ENCODE peak calls at places on chromosomes 11 and 22, in six cellular contexts. One of them, this sample, is unnamed.

GRCh38 chr22:19886605-19887250 is 32.1 kb upstream of the GNB1L start:
- DNase-seq in OCI-LY7: peak; percentile 90
- DNase-seq in osteocyte: no peak
- DNase-seq in epithelial cell of esophagus: peak; percentile 83
- DNase-seq in WTC11: peak; percentile 9
- DNase-seq in right lobe of liver: no peak
- DNase-seq in this sample: no peak

GRCh38 chr11:72975778-72976520 is 161.7 kb downstream of the ATG16L2 start:
- DNase-seq in WTC11: no peak
- DNase-seq in OCI-LY7: no peak
- DNase-seq in osteocyte: no peak
- DNase-seq in right lobe of liver: no peak
- DNase-seq in epithelial cell of esophagus: peak; percentile 78
- DNase-seq in this sample: no peak

GRCh38 chr11:125343732-125344131 is 152.3 kb downstream of the FEZ1 start:
- DNase-seq in osteocyte: no peak
- DNase-seq in epithelial cell of esophagus: peak; percentile 24
- DNase-seq in WTC11: no peak
- DNase-seq in OCI-LY7: no peak
- DNase-seq in right lobe of liver: no peak
- DNase-seq in this sample: no peak

GRCh38 chr11:22711880-22712279 is 45.5 kb downstream of the GAS2 start:
- DNase-seq in osteocyte: no peak
- DNase-seq in right lobe of liver: no peak
- DNase-seq in OCI-LY7: no peak
- DNase-seq in WTC11: no peak
- DNase-seq in epithelial cell of esophagus: peak; percentile 68
- DNase-seq in this sample: no peak

GRCh38 chr11:112613051-112613972 is 347.9 kb upstream of the NCAM1 start:
- DNase-seq in epithelial cell of esophagus: peak; percentile 79
- DNase-seq in osteocyte: no peak
- DNase-seq in OCI-LY7: no peak
- DNase-seq in WTC11: no peak
- DNase-seq in right lobe of liver: no peak
- DNase-seq in this sample: no peak

GRCh38 chr11:70173018-70173417 is 30.1 kb upstream of the FADD start:
- DNase-seq in right lobe of liver: no peak
- DNase-seq in epithelial cell of esophagus: no peak
- DNase-seq in WTC11: no peak
- DNase-seq in OCI-LY7: no peak
- DNase-seq in osteocyte: no peak
- DNase-seq in this sample: no peak

GRCh38 chr22:34080501-34080900 is 160.2 kb upstream of the LARGE1 start:
- DNase-seq in right lobe of liver: no peak
- DNase-seq in epithelial cell of esophagus: no peak
- DNase-seq in osteocyte: no peak
- DNase-seq in WTC11: no peak
- DNase-seq in OCI-LY7: no peak
- DNase-seq in this sample: no peak

GRCh38 chr11:115364892-115365291 is 139.3 kb downstream of the CADM1 start:
- DNase-seq in right lobe of liver: no peak
- DNase-seq in WTC11: no peak
- DNase-seq in epithelial cell of esophagus: no peak
- DNase-seq in osteocyte: no peak
- DNase-seq in OCI-LY7: no peak
- DNase-seq in this sample: no peak

GRCh38 chr11:69744435-69744834 is 30.7 kb downstream of the FGF4 start:
- DNase-seq in OCI-LY7: no peak
- DNase-seq in osteocyte: peak; percentile 91
- DNase-seq in epithelial cell of esophagus: peak; percentile 21
- DNase-seq in right lobe of liver: no peak
- DNase-seq in WTC11: no peak
- DNase-seq in this sample: no peak

GRCh38 chr11:79579063-79579462 is 138.2 kb upstream of the TENM4 start:
- DNase-seq in osteocyte: no peak
- DNase-seq in OCI-LY7: no peak
- DNase-seq in WTC11: no peak
- DNase-seq in epithelial cell of esophagus: no peak
- DNase-seq in right lobe of liver: no peak
- DNase-seq in this sample: no peak

GRCh38 chr22:18156878-18157713 is 7.1 kb downstream of the USP18 start:
- DNase-seq in epithelial cell of esophagus: peak; percentile 88
- DNase-seq in osteocyte: peak; percentile 92
- DNase-seq in WTC11: peak; percentile 90
- DNase-seq in OCI-LY7: peak; percentile 61
- DNase-seq in right lobe of liver: peak; percentile 60
- DNase-seq in this sample: no peak

GRCh38 chr11:116870054-116870453 is 32.6 kb upstream of the APOA1 start:
- DNase-seq in right lobe of liver: no peak
- DNase-seq in osteocyte: no peak
- DNase-seq in OCI-LY7: no peak
- DNase-seq in epithelial cell of esophagus: no peak
- DNase-seq in WTC11: no peak
- DNase-seq in this sample: no peak

GRCh38 chr11:91326280-91326679 is 898.3 kb upstream of the FAT3 start:
- DNase-seq in epithelial cell of esophagus: no peak
- DNase-seq in OCI-LY7: no peak
- DNase-seq in right lobe of liver: no peak
- DNase-seq in osteocyte: no peak
- DNase-seq in WTC11: no peak
- DNase-seq in this sample: no peak

GRCh38 chr11:9664276-9665171 is 647 bp downstream of the SWAP70 start:
- DNase-seq in right lobe of liver: peak; percentile 46
- DNase-seq in OCI-LY7: peak; percentile 75
- DNase-seq in osteocyte: peak; percentile 85
- DNase-seq in epithelial cell of esophagus: peak; percentile 36
- DNase-seq in WTC11: peak; percentile 22
- DNase-seq in this sample: peak; percentile 70

GRCh38 chr11:72189448-72190250 is 2.3 kb upstream of the FOLR1 start:
- DNase-seq in osteocyte: no peak
- DNase-seq in WTC11: no peak
- DNase-seq in epithelial cell of esophagus: no peak
- DNase-seq in OCI-LY7: no peak
- DNase-seq in right lobe of liver: no peak
- DNase-seq in this sample: no peak

GRCh38 chr22:39351689-39352214 is 2.0 kb downstream of the SYNGR1 start:
- DNase-seq in epithelial cell of esophagus: peak; percentile 47
- DNase-seq in right lobe of liver: no peak
- DNase-seq in WTC11: peak; percentile 44
- DNase-seq in osteocyte: no peak
- DNase-seq in OCI-LY7: peak; percentile 60
- DNase-seq in this sample: no peak

GRCh38 chr11:64128255-64129006 is 37.5 kb downstream of the MACROD1 start:
- DNase-seq in OCI-LY7: no peak
- DNase-seq in osteocyte: no peak
- DNase-seq in epithelial cell of esophagus: no peak
- DNase-seq in right lobe of liver: no peak
- DNase-seq in WTC11: no peak
- DNase-seq in this sample: no peak

GRCh38 chr11:11076276-11076675 is 218.4 kb upstream of the ZBED5 start:
- DNase-seq in epithelial cell of esophagus: no peak
- DNase-seq in right lobe of liver: no peak
- DNase-seq in osteocyte: no peak
- DNase-seq in WTC11: no peak
- DNase-seq in OCI-LY7: no peak
- DNase-seq in this sample: no peak

GRCh38 chr11:77198440-77198849 is 70.4 kb downstream of the MYO7A start:
- DNase-seq in OCI-LY7: peak; percentile 37
- DNase-seq in WTC11: peak; percentile 82
- DNase-seq in epithelial cell of esophagus: peak; percentile 23
- DNase-seq in osteocyte: no peak
- DNase-seq in right lobe of liver: peak; percentile 41
- DNase-seq in this sample: no peak

GRCh38 chr11:70483940-70484339 is 85.6 kb downstream of the CTTN start:
- DNase-seq in WTC11: no peak
- DNase-seq in epithelial cell of esophagus: no peak
- DNase-seq in right lobe of liver: no peak
- DNase-seq in OCI-LY7: no peak
- DNase-seq in osteocyte: no peak
- DNase-seq in this sample: no peak

GRCh38 chr11:80462211-80462610 is 1021.4 kb upstream of the TENM4 start:
- DNase-seq in osteocyte: no peak
- DNase-seq in OCI-LY7: no peak
- DNase-seq in epithelial cell of esophagus: peak; percentile 96
- DNase-seq in WTC11: no peak
- DNase-seq in right lobe of liver: no peak
- DNase-seq in this sample: no peak

GRCh38 chr11:69058501-69059270 is 10.0 kb downstream of the TPCN2 start:
- DNase-seq in WTC11: no peak
- DNase-seq in OCI-LY7: no peak
- DNase-seq in osteocyte: no peak
- DNase-seq in epithelial cell of esophagus: no peak
- DNase-seq in right lobe of liver: no peak
- DNase-seq in this sample: no peak

GRCh38 chr11:104291646-104292045 is 127.7 kb upstream of the PDGFD start:
- DNase-seq in epithelial cell of esophagus: peak; percentile 2
- DNase-seq in WTC11: no peak
- DNase-seq in OCI-LY7: no peak
- DNase-seq in osteocyte: no peak
- DNase-seq in right lobe of liver: no peak
- DNase-seq in this sample: no peak

GRCh38 chr11:70019576-70020011 is 58.5 kb upstream of the ANO1 start:
- DNase-seq in WTC11: no peak
- DNase-seq in osteocyte: no peak
- DNase-seq in right lobe of liver: no peak
- DNase-seq in epithelial cell of esophagus: no peak
- DNase-seq in OCI-LY7: no peak
- DNase-seq in this sample: no peak

GRCh38 chr11:85718991-85719807 is 33.2 kb upstream of the CCDC89 start:
- DNase-seq in WTC11: peak; percentile 35
- DNase-seq in osteocyte: no peak
- DNase-seq in OCI-LY7: no peak
- DNase-seq in right lobe of liver: no peak
- DNase-seq in epithelial cell of esophagus: peak; percentile 89
- DNase-seq in this sample: no peak

GRCh38 chr11:97772696-97773095 is 1248.1 kb upstream of the CNTN5 start:
- DNase-seq in osteocyte: no peak
- DNase-seq in epithelial cell of esophagus: no peak
- DNase-seq in right lobe of liver: no peak
- DNase-seq in WTC11: no peak
- DNase-seq in OCI-LY7: no peak
- DNase-seq in this sample: no peak

GRCh38 chr11:60754887-60755286 is 1.8 kb upstream of the MS4A15 start:
- DNase-seq in epithelial cell of esophagus: no peak
- DNase-seq in OCI-LY7: no peak
- DNase-seq in osteocyte: no peak
- DNase-seq in WTC11: no peak
- DNase-seq in right lobe of liver: no peak
- DNase-seq in this sample: no peak

GRCh38 chr22:17754233-17754925 is 19.9 kb downstream of the BID start:
- DNase-seq in osteocyte: no peak
- DNase-seq in right lobe of liver: no peak
- DNase-seq in OCI-LY7: peak; percentile 41
- DNase-seq in WTC11: peak; percentile 59
- DNase-seq in epithelial cell of esophagus: no peak
- DNase-seq in this sample: no peak

GRCh38 chr11:63763506-63764200 is 4.9 kb downstream of the ZFTA start:
- DNase-seq in osteocyte: no peak
- DNase-seq in epithelial cell of esophagus: no peak
- DNase-seq in right lobe of liver: peak; percentile 78
- DNase-seq in WTC11: peak; percentile 83
- DNase-seq in OCI-LY7: no peak
- DNase-seq in this sample: peak; percentile 70

GRCh38 chr11:541433-541885 is 4.1 kb downstream of the LRRC56 start:
- DNase-seq in WTC11: no peak
- DNase-seq in epithelial cell of esophagus: no peak
- DNase-seq in right lobe of liver: no peak
- DNase-seq in OCI-LY7: no peak
- DNase-seq in osteocyte: no peak
- DNase-seq in this sample: no peak
- TF ChIP-seq CTCF in WTC11: no peak
- TF ChIP-seq CTCF in epithelial cell of esophagus: no peak
- TF ChIP-seq CTCF in right lobe of liver: no peak
- TF ChIP-seq CTCF in OCI-LY7: no peak
- TF ChIP-seq CTCF in osteocyte: no peak
- TF ChIP-seq CTCF in this sample: no peak

DNA sequence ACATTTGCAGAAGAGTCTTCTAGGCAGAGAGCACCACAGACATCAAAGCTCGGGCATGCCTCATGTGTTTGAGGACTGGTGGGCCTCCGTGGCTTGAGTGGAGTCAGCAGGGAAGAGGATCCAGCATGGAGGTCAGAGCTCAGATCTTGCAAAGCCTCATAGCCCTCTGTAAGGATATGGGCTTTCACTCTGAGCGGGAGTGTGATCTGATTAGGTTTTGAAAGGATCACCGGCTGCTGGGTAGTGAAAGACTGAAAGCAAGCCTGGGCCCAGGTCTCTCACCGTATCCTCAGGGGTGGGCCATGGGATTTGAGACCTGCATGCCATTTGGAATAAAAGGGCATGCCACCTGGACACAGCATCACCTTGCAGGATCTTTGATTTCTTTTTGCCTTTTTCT is 112.7 kb downstream of the TEAD1 start:
- DNase-seq in OCI-LY7: no peak
- DNase-seq in epithelial cell of esophagus: no peak
- DNase-seq in right lobe of liver: no peak
- DNase-seq in WTC11: no peak
- DNase-seq in osteocyte: no peak
- DNase-seq in this sample: no peak
- TF ChIP-seq CTCF in OCI-LY7: no peak
- TF ChIP-seq CTCF in epithelial cell of esophagus: no peak
- TF ChIP-seq CTCF in right lobe of liver: no peak
- TF ChIP-seq CTCF in WTC11: no peak
- TF ChIP-seq CTCF in osteocyte: no peak
- TF ChIP-seq CTCF in this sample: no peak

GRCh38 chr11:2382129-2382517 is 5.0 kb downstream of the CD81 start:
- DNase-seq in osteocyte: no peak
- DNase-seq in WTC11: no peak
- DNase-seq in OCI-LY7: no peak
- DNase-seq in right lobe of liver: no peak
- DNase-seq in epithelial cell of esophagus: no peak
- DNase-seq in this sample: no peak
- TF ChIP-seq CTCF in osteocyte: no peak
- TF ChIP-seq CTCF in WTC11: no peak
- TF ChIP-seq CTCF in OCI-LY7: no peak
- TF ChIP-seq CTCF in right lobe of liver: no peak
- TF ChIP-seq CTCF in epithelial cell of esophagus: no peak
- TF ChIP-seq CTCF in this sample: no peak

GRCh38 chr22:43429426-43429825 is 17.6 kb downstream of the MPPED1 start:
- DNase-seq in right lobe of liver: no peak
- DNase-seq in WTC11: no peak
- DNase-seq in OCI-LY7: no peak
- DNase-seq in epithelial cell of esophagus: no peak
- DNase-seq in osteocyte: no peak
- DNase-seq in this sample: no peak

GRCh38 chr22:43427296-43428004 is 15.6 kb downstream of the MPPED1 start:
- DNase-seq in osteocyte: no peak
- DNase-seq in epithelial cell of esophagus: no peak
- DNase-seq in WTC11: no peak
- DNase-seq in right lobe of liver: no peak
- DNase-seq in OCI-LY7: no peak
- DNase-seq in this sample: no peak

GRCh38 chr22:43426816-43427215 is 15.0 kb downstream of the MPPED1 start:
- DNase-seq in WTC11: no peak
- DNase-seq in epithelial cell of esophagus: no peak
- DNase-seq in osteocyte: no peak
- DNase-seq in OCI-LY7: no peak
- DNase-seq in right lobe of liver: no peak
- DNase-seq in this sample: no peak

GRCh38 chr22:43425976-43426785 is 14.4 kb downstream of the MPPED1 start:
- DNase-seq in osteocyte: no peak
- DNase-seq in right lobe of liver: no peak
- DNase-seq in epithelial cell of esophagus: no peak
- DNase-seq in WTC11: no peak
- DNase-seq in OCI-LY7: no peak
- DNase-seq in this sample: no peak

GRCh38 chr22:43428005-43428485 is 16.2 kb downstream of the MPPED1 start:
- DNase-seq in OCI-LY7: no peak
- DNase-seq in osteocyte: no peak
- DNase-seq in right lobe of liver: no peak
- DNase-seq in epithelial cell of esophagus: no peak
- DNase-seq in WTC11: no peak
- DNase-seq in this sample: no peak
- TF ChIP-seq CTCF in OCI-LY7: no peak
- TF ChIP-seq CTCF in osteocyte: no peak
- TF ChIP-seq CTCF in right lobe of liver: no peak
- TF ChIP-seq CTCF in epithelial cell of esophagus: no peak
- TF ChIP-seq CTCF in WTC11: no peak
- TF ChIP-seq CTCF in this sample: no peak

This sample was measured in type B pancreatic cell.